ENCODE peak calls at places on chromosomes 12 and 14, in eight cellular contexts. One of them, this sample, is unnamed.

GRCh38 chr12:29901585-29901984 is 117.8 kb upstream of the TMTC1 start:
- DNase-seq in lower leg skin: no peak
- DNase-seq in heart right ventricle: no peak
- DNase-seq in ascending aorta: no peak
- DNase-seq in uterus: no peak
- DNase-seq in choroid plexus epithelial cell: peak; percentile 22
- DNase-seq in omental fat pad: no peak
- DNase-seq in Caco-2: no peak
- DNase-seq in this sample: no peak

GRCh38 chr14:95980402-95980801 is 58.8 kb upstream of the C14orf132 start:
- DNase-seq in heart right ventricle: no peak
- DNase-seq in uterus: no peak
- DNase-seq in ascending aorta: no peak
- DNase-seq in lower leg skin: no peak
- DNase-seq in omental fat pad: no peak
- DNase-seq in choroid plexus epithelial cell: no peak
- DNase-seq in Caco-2: no peak
- DNase-seq in this sample: no peak

GRCh38 chr14:26323781-26324363 is 274.0 kb downstream of the NOVA1 start:
- DNase-seq in lower leg skin: no peak
- DNase-seq in uterus: no peak
- DNase-seq in Caco-2: no peak
- DNase-seq in choroid plexus epithelial cell: no peak
- DNase-seq in omental fat pad: no peak
- DNase-seq in ascending aorta: no peak
- DNase-seq in heart right ventricle: no peak
- DNase-seq in this sample: no peak

GRCh38 chr12:13258212-13258611 is 61.7 kb downstream of the EMP1 start:
- DNase-seq in choroid plexus epithelial cell: no peak
- DNase-seq in lower leg skin: no peak
- DNase-seq in Caco-2: no peak
- DNase-seq in uterus: no peak
- DNase-seq in heart right ventricle: no peak
- DNase-seq in ascending aorta: no peak
- DNase-seq in omental fat pad: no peak
- DNase-seq in this sample: no peak

GRCh38 chr12:102990419-102990818 is 32.9 kb downstream of the ASCL1 start:
- DNase-seq in omental fat pad: no peak
- DNase-seq in Caco-2: no peak
- DNase-seq in choroid plexus epithelial cell: no peak
- DNase-seq in uterus: no peak
- DNase-seq in heart right ventricle: no peak
- DNase-seq in ascending aorta: no peak
- DNase-seq in lower leg skin: no peak
- DNase-seq in this sample: no peak

GRCh38 chr12:97616936-97617335 is 154.3 kb downstream of the RMST start:
- DNase-seq in ascending aorta: no peak
- DNase-seq in Caco-2: no peak
- DNase-seq in choroid plexus epithelial cell: no peak
- DNase-seq in uterus: no peak
- DNase-seq in omental fat pad: no peak
- DNase-seq in heart right ventricle: no peak
- DNase-seq in lower leg skin: no peak
- DNase-seq in this sample: no peak

GRCh38 chr12:53219116-53219955 is 12.3 kb upstream of the ITGB7 start:
- DNase-seq in heart right ventricle: peak; percentile 61
- DNase-seq in choroid plexus epithelial cell: peak; percentile 60
- DNase-seq in ascending aorta: no peak
- DNase-seq in omental fat pad: no peak
- DNase-seq in lower leg skin: no peak
- DNase-seq in uterus: no peak
- DNase-seq in Caco-2: no peak
- DNase-seq in this sample: peak; percentile 79

GRCh38 chr14:92122351-92122677 is 545 bp downstream of the CPSF2 start:
- DNase-seq in choroid plexus epithelial cell: peak; percentile 50
- DNase-seq in heart right ventricle: no peak
- DNase-seq in lower leg skin: no peak
- DNase-seq in uterus: peak; percentile 20
- DNase-seq in omental fat pad: no peak
- DNase-seq in ascending aorta: no peak
- DNase-seq in Caco-2: no peak
- DNase-seq in this sample: no peak

GRCh38 chr12:108575199-108575912 is 13.0 kb downstream of the ISCU start:
- DNase-seq in omental fat pad: no peak
- DNase-seq in ascending aorta: no peak
- DNase-seq in Caco-2: no peak
- DNase-seq in uterus: no peak
- DNase-seq in heart right ventricle: no peak
- DNase-seq in lower leg skin: peak; percentile 34
- DNase-seq in choroid plexus epithelial cell: no peak
- DNase-seq in this sample: no peak

GRCh38 chr14:103138483-103139370 is 15.5 kb downstream of the TNFAIP2 start:
- DNase-seq in ascending aorta: no peak
- DNase-seq in choroid plexus epithelial cell: no peak
- DNase-seq in heart right ventricle: no peak
- DNase-seq in uterus: no peak
- DNase-seq in Caco-2: no peak
- DNase-seq in omental fat pad: no peak
- DNase-seq in lower leg skin: no peak
- DNase-seq in this sample: peak; percentile 37

GRCh38 chr12:120710805-120711296 is 593 bp downstream of the UNC119B start:
- DNase-seq in heart right ventricle: no peak
- DNase-seq in uterus: peak; percentile 27
- DNase-seq in ascending aorta: no peak
- DNase-seq in Caco-2: peak; percentile 55
- DNase-seq in lower leg skin: no peak
- DNase-seq in omental fat pad: no peak
- DNase-seq in choroid plexus epithelial cell: no peak
- DNase-seq in this sample: peak; percentile 56

GRCh38 chr14:73644531-73645247 is at the start of gene DNAL1:
- DNase-seq in lower leg skin: peak; percentile 97
- DNase-seq in choroid plexus epithelial cell: peak; percentile 93
- DNase-seq in ascending aorta: peak; percentile 67
- DNase-seq in uterus: peak; percentile 90
- DNase-seq in omental fat pad: peak; percentile 55
- DNase-seq in heart right ventricle: peak; percentile 96
- DNase-seq in Caco-2: peak; percentile 96
- DNase-seq in this sample: peak; percentile 96

GRCh38 chr14:101125719-101126375 is 222.3 kb upstream of the RTL1 start:
- DNase-seq in uterus: peak; percentile 11
- DNase-seq in omental fat pad: no peak
- DNase-seq in ascending aorta: no peak
- DNase-seq in lower leg skin: no peak
- DNase-seq in choroid plexus epithelial cell: no peak
- DNase-seq in Caco-2: no peak
- DNase-seq in heart right ventricle: no peak
- DNase-seq in this sample: no peak

GRCh38 chr12:118120579-118121363 is 15.2 kb upstream of the PEBP1 start:
- DNase-seq in uterus: peak; percentile 63
- DNase-seq in ascending aorta: no peak
- DNase-seq in omental fat pad: peak; percentile 69
- DNase-seq in heart right ventricle: peak; percentile 74
- DNase-seq in Caco-2: peak; percentile 67
- DNase-seq in choroid plexus epithelial cell: peak; percentile 85
- DNase-seq in lower leg skin: peak; percentile 94
- DNase-seq in this sample: peak; percentile 86

GRCh38 chr14:101127239-101127638 is 223.7 kb upstream of the RTL1 start:
- DNase-seq in uterus: no peak
- DNase-seq in Caco-2: no peak
- DNase-seq in heart right ventricle: no peak
- DNase-seq in choroid plexus epithelial cell: no peak
- DNase-seq in lower leg skin: no peak
- DNase-seq in omental fat pad: peak; percentile 5
- DNase-seq in ascending aorta: no peak
- DNase-seq in this sample: no peak

GRCh38 chr14:68621400-68622365 is 171.2 kb downstream of the ZFP36L1 start:
- DNase-seq in uterus: peak; percentile 66
- DNase-seq in choroid plexus epithelial cell: peak; percentile 61
- DNase-seq in heart right ventricle: peak; percentile 58
- DNase-seq in Caco-2: no peak
- DNase-seq in omental fat pad: no peak
- DNase-seq in lower leg skin: peak; percentile 74
- DNase-seq in ascending aorta: peak; percentile 45
- DNase-seq in this sample: no peak

GRCh38 chr14:65141523-65141922 is 39.2 kb upstream of the MAX start:
- DNase-seq in Caco-2: no peak
- DNase-seq in ascending aorta: no peak
- DNase-seq in lower leg skin: no peak
- DNase-seq in heart right ventricle: no peak
- DNase-seq in choroid plexus epithelial cell: no peak
- DNase-seq in omental fat pad: no peak
- DNase-seq in uterus: no peak
- DNase-seq in this sample: no peak

GRCh38 chr14:93184391-93185332 is at the start of the genes LYSET and MOAP1:
- DNase-seq in Caco-2: peak; percentile 88
- DNase-seq in ascending aorta: peak; percentile 63
- DNase-seq in uterus: peak; percentile 84
- DNase-seq in lower leg skin: peak; percentile 97
- DNase-seq in heart right ventricle: peak; percentile 88
- DNase-seq in omental fat pad: peak; percentile 53
- DNase-seq in choroid plexus epithelial cell: peak; percentile 82
- DNase-seq in this sample: peak; percentile 98
- TF ChIP-seq CTCF in Caco-2: peak; percentile 22
- TF ChIP-seq CTCF in ascending aorta: no peak
- TF ChIP-seq CTCF in uterus: peak; percentile 29
- TF ChIP-seq CTCF in lower leg skin: no peak
- TF ChIP-seq CTCF in heart right ventricle: peak; percentile 4
- TF ChIP-seq CTCF in omental fat pad: no peak
- TF ChIP-seq CTCF in choroid plexus epithelial cell: no peak
- TF ChIP-seq CTCF in this sample: no peak

GRCh38 chr14:60721331-60722162 is 2.6 kb downstream of the SIX4 start:
- DNase-seq in choroid plexus epithelial cell: peak; percentile 55
- DNase-seq in heart right ventricle: peak; percentile 37
- DNase-seq in omental fat pad: peak; percentile 42
- DNase-seq in Caco-2: peak; percentile 41
- DNase-seq in lower leg skin: peak; percentile 83
- DNase-seq in ascending aorta: no peak
- DNase-seq in uterus: peak; percentile 50
- DNase-seq in this sample: peak; percentile 70
- TF ChIP-seq CTCF in choroid plexus epithelial cell: peak; percentile 44
- TF ChIP-seq CTCF in heart right ventricle: no peak
- TF ChIP-seq CTCF in omental fat pad: no peak
- TF ChIP-seq CTCF in Caco-2: no peak
- TF ChIP-seq CTCF in lower leg skin: no peak
- TF ChIP-seq CTCF in ascending aorta: peak; percentile 34
- TF ChIP-seq CTCF in uterus: peak; percentile 47
- TF ChIP-seq CTCF in this sample: peak; percentile 51

DNA sequence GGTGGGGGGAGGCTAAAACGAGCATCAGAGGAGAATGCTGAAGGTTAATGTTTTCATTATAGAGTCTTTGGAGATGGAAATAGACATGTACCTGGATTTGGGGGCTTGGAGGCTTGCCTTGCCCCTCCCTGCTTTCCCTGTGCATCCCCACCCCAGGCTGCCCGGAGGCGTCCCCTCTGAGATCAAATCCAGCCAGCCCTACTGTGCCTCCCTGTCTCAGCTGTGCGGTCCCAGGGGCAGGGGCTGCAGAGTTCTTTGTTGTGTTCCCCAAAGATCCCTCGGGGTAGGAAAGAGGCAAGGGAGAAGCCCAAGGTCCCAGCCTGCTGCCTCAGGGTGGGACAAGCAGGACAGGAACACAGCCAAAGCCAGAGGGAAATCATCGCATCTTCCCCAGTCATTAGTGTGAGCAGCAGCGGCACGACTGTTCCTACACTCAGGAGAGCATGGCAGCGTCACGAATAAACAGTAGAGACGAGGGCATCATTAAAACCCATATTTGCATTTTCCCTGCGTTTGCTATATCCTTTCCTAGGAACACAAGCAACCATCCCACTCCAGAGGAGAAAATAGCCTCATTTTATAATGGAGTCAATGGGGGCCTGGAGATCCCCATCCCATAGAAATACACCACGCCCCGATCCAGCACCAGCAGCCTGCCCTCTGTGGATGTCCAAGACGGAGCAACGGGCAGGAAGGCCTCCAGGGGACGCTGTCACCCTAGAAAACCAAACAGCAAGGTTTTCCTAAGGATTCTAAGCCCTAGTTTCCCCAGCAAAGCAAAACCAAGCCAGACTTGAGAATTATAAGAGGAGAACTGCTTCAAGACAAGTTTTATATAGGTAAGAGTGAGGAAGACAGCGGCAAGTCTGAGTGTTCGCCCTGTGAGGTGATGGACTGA is 32.4 kb downstream of the ANO2 start:
- DNase-seq in lower leg skin: peak; percentile 69
- DNase-seq in omental fat pad: no peak
- DNase-seq in choroid plexus epithelial cell: no peak
- DNase-seq in heart right ventricle: no peak
- DNase-seq in Caco-2: peak; percentile 41
- DNase-seq in uterus: no peak
- DNase-seq in ascending aorta: no peak
- DNase-seq in this sample: no peak
- TF ChIP-seq CTCF in lower leg skin: no peak
- TF ChIP-seq CTCF in omental fat pad: no peak
- TF ChIP-seq CTCF in choroid plexus epithelial cell: peak; percentile 36
- TF ChIP-seq CTCF in heart right ventricle: no peak
- TF ChIP-seq CTCF in Caco-2: peak; percentile 48
- TF ChIP-seq CTCF in uterus: no peak
- TF ChIP-seq CTCF in ascending aorta: no peak
- TF ChIP-seq CTCF in this sample: no peak

GRCh38 chr12:131025939-131026702 is 72.4 kb downstream of the ADGRD1 start:
- DNase-seq in heart right ventricle: no peak
- DNase-seq in choroid plexus epithelial cell: no peak
- DNase-seq in uterus: no peak
- DNase-seq in Caco-2: no peak
- DNase-seq in lower leg skin: no peak
- DNase-seq in omental fat pad: no peak
- DNase-seq in ascending aorta: no peak
- DNase-seq in this sample: no peak

GRCh38 chr12:131024721-131025120 is 71.0 kb downstream of the ADGRD1 start:
- DNase-seq in uterus: no peak
- DNase-seq in choroid plexus epithelial cell: no peak
- DNase-seq in lower leg skin: no peak
- DNase-seq in ascending aorta: no peak
- DNase-seq in Caco-2: no peak
- DNase-seq in omental fat pad: no peak
- DNase-seq in heart right ventricle: no peak
- DNase-seq in this sample: no peak

GRCh38 chr12:131024026-131024425 is 70.3 kb downstream of the ADGRD1 start:
- DNase-seq in Caco-2: no peak
- DNase-seq in lower leg skin: no peak
- DNase-seq in choroid plexus epithelial cell: no peak
- DNase-seq in omental fat pad: no peak
- DNase-seq in uterus: no peak
- DNase-seq in heart right ventricle: no peak
- DNase-seq in ascending aorta: no peak
- DNase-seq in this sample: no peak

GRCh38 chr12:131027876-131028586 is 74.3 kb downstream of the ADGRD1 start:
- DNase-seq in choroid plexus epithelial cell: no peak
- DNase-seq in ascending aorta: no peak
- DNase-seq in Caco-2: no peak
- DNase-seq in heart right ventricle: no peak
- DNase-seq in lower leg skin: no peak
- DNase-seq in uterus: no peak
- DNase-seq in omental fat pad: no peak
- DNase-seq in this sample: no peak

DNA sequence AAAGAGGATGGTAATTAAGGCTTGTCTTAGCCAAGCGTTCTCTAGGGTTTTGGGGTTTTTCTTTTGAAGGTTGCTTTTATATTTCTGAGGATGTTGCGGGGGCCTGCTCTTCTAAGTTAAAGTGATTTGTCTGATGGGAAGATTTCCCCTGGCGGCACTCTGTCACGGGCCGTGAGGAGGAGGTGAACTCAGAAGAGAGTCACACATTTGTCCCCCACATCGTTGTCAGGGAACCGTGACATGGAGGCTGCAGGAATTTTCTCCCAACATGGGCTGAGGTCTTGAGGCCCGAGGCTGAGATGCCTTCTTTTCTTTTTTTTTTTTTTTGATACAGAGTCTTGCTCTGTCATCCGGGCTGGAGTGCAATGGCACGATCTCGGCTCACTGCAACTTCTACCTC is 71.5 kb downstream of the ADGRD1 start:
- DNase-seq in Caco-2: no peak
- DNase-seq in lower leg skin: no peak
- DNase-seq in omental fat pad: no peak
- DNase-seq in choroid plexus epithelial cell: no peak
- DNase-seq in ascending aorta: no peak
- DNase-seq in heart right ventricle: no peak
- DNase-seq in uterus: no peak
- DNase-seq in this sample: no peak
- TF ChIP-seq CTCF in Caco-2: no peak
- TF ChIP-seq CTCF in lower leg skin: no peak
- TF ChIP-seq CTCF in omental fat pad: no peak
- TF ChIP-seq CTCF in choroid plexus epithelial cell: no peak
- TF ChIP-seq CTCF in ascending aorta: no peak
- TF ChIP-seq CTCF in heart right ventricle: no peak
- TF ChIP-seq CTCF in uterus: no peak
- TF ChIP-seq CTCF in this sample: no peak